ENCODE peak calls at places on chromosomes 5 and 9, in ten cellular contexts. K is heart right ventricle; I is A549; G is effector memory CD4-positive, alpha-beta T cell; C is mucosa of descending colon; T is ovary; H is testis; R is heart left ventricle; L is OCI-LY7; U is aorta. N is an unnamed sample. For H3K4me1, the result is how much of the 10 kb centered on the place peaks cover.

GRCh38 chr9:96555567-96556386 is 63.9 kb downstream of the CDC14B start:
- DNase-seq in G (no peak), I (no peak), T (no peak), H (no peak), R (no peak), U (no peak), K (no peak), C (no peak), L (no peak), N (peak)

GRCh38 chr5:159616967-159617366 is 286.7 kb upstream of the IL12B start:
- DNase-seq in H (no peak), R (no peak), U (no peak), I (no peak), G (no peak), T (no peak), K (no peak), L (no peak), C (no peak), N (peak)

GRCh38 chr5:141420855-141421488 is at the start of gene PCDHGA11:
- DNase-seq in R (no peak), G (no peak), K (no peak), U (no peak), H (peak), I (peak), C (peak), T (no peak), L (peak), N (peak)

GRCh38 chr9:2024888-2025781 is 10.0 kb downstream of the SMARCA2 start:
- DNase-seq in I (no peak), U (no peak), G (no peak), L (no peak), T (no peak), R (no peak), K (no peak), H (peak), C (no peak), N (peak)

GRCh38 chr5:36655171-36655570 is 48.8 kb downstream of the SLC1A3 start:
- DNase-seq in L (no peak), G (no peak), I (no peak), K (no peak), U (no peak), R (peak), T (no peak), H (peak), C (peak), N (no peak)

GRCh38 chr5:107067391-107067790 is 603.3 kb downstream of the EFNA5 start:
- DNase-seq in L (no peak), U (no peak), H (peak), T (no peak), C (no peak), R (peak), I (no peak), K (peak), G (no peak), N (peak)

GRCh38 chr5:67648201-67648671 is 451.6 kb upstream of the CD180 start:
- DNase-seq in H (peak), R (peak), U (peak), T (peak), I (no peak), L (no peak), K (peak), G (no peak), C (peak), N (peak)

GRCh38 chr5:165202144-165202910 is 1696.9 kb downstream of the MAT2B start:
- DNase-seq in U (no peak), K (no peak), H (no peak), C (no peak), T (no peak), L (no peak), G (no peak), R (no peak), I (no peak), N (no peak)

GRCh38 chr5:88743231-88743879 is 139.6 kb downstream of the MEF2C start:
- DNase-seq in U (no peak), H (no peak), I (peak), R (no peak), G (no peak), L (no peak), T (no peak), C (no peak), K (no peak), N (peak)

GRCh38 chr5:169064093-169064492 is 236.8 kb downstream of the SLIT3 start:
- DNase-seq in C (no peak), T (no peak), G (no peak), K (no peak), R (no peak), L (no peak), I (peak), U (no peak), H (peak), N (peak)

GRCh38 chr5:132007399-132008162 is 3.9 kb downstream of the ACSL6 start:
- DNase-seq in U (peak), H (peak), G (peak), L (peak), R (peak), T (peak), I (peak), K (peak), C (peak), N (peak)

GRCh38 chr5:73122875-73123810 is 2.8 kb downstream of the TMEM171 start:
- DNase-seq in I (no peak), L (peak), R (no peak), T (no peak), C (no peak), H (no peak), U (no peak), K (no peak), G (no peak), N (peak)

DNA sequence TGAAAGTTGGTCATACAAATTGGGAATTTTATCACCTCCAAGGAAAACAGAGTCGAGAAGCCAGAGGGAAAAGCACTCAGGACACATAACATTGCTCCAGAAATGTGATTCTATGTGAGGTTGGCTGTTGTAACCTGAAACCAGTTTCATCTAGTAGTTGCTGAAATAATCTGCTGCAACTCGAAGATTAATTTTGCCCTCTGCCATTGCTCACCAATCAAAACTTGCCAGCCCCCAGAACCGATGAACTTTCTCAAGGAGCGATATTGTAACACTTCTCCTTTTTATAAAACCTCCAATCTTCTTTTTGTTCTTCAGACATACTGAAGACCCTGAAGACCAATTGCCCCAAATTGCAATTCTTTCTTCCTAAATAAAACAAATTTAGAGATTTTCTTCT is 31.1 kb downstream of the C5orf58 start:
- DNase-seq in L (no peak), R (no peak), C (no peak), H (no peak), T (no peak), U (no peak), K (no peak), I (no peak), G (no peak), N (no peak)
- H3K4me1 ChIP-seq in L (under half), R (under half), C (under half), H (under half), T (under half), U (under half), K (under half), I (under half), G (half or more), N (under half)

GRCh38 chr9:133056533-133056932 is 5.2 kb upstream of the CEL start:
- DNase-seq in H (no peak), G (no peak), L (no peak), C (no peak), T (no peak), R (no peak), U (peak), I (no peak), K (no peak), N (no peak)

GRCh38 chr9:133054194-133054890 is 7.4 kb upstream of the CEL start:
- DNase-seq in U (peak), I (no peak), H (no peak), T (no peak), G (no peak), K (peak), L (no peak), R (peak), C (no peak), N (no peak)

GRCh38 chr9:133057006-133057405 is 4.8 kb upstream of the CEL start:
- DNase-seq in K (no peak), L (no peak), C (no peak), I (no peak), H (no peak), T (no peak), G (no peak), U (peak), R (no peak), N (no peak)

GRCh38 chr9:133054966-133055365 is 6.8 kb upstream of the CEL start:
- DNase-seq in R (peak), I (no peak), L (no peak), G (no peak), H (no peak), T (peak), C (no peak), U (peak), K (peak), N (peak)

GRCh38 chr9:133055788-133056420 is 5.9 kb upstream of the CEL start:
- DNase-seq in L (no peak), I (no peak), G (no peak), T (no peak), K (no peak), R (no peak), U (peak), H (no peak), C (no peak), N (no peak)
- H3K4me1 ChIP-seq in L (under half), I (under half), G (under half), T (under half), K (under half), R (under half), U (under half), H (under half), C (under half), N (under half)

GRCh38 chr5:149448831-149449714 is 70.0 kb upstream of the IL17B start:
- DNase-seq in C (peak), H (no peak), G (no peak), L (peak), K (no peak), R (no peak), I (peak), U (no peak), T (no peak), N (peak)
- H3K4me1 ChIP-seq in C (under half), H (under half), G (under half), L (under half), K (half or more), R (under half), I (under half), U (under half), T (under half), N (half or more)

DNA sequence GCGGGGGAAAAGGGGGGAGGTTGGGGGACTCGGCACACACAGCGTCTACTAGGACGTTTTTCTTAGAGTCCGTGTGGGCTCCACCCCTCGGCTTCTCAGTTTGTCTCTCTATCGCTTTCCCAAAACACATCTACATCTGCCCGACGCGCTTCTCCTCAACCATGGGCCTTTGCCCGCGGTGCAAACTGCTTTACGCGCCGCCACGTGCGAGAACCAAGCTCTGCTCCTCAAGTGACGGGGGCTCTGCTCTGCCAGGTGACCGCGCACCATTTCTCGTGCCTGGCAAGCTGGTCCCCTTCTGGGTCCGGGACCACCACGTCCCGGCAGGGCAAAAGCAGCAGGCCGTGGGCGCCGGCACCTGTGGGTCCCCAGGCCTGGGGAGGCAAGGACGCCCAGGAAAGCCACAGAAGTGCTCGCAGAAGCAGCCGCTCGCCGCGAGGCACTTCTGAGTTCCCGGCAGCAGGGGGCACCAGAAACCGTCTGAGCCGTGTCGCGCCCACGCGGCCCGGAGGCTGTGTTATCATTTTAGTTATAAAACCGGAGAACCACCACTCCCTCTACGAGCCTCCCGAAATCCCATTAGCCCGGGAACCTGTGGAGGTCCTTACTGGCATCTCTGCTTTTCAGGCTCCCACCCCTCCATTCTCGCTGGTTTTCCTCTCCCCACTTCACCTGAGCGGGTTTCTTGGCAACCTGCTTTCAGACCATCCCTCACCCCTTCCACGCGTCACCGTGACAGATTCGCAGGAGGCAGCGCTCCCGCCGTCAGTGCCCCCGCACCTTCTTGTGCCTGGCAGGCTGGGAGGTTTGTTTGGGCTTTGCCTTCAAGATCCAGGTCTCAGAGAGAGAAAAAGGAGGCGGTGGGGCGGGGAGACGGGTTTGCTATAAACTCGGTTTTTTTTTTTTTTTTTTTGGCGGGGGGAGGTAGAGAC is 2.5 kb downstream of the GDNF start:
- DNase-seq in L (peak), H (peak), K (peak), G (no peak), T (peak), U (peak), R (peak), C (peak), I (peak), N (peak)
- H3K4me1 ChIP-seq in L (under half), H (under half), K (under half), G (under half), T (under half), U (under half), R (under half), C (under half), I (under half), N (under half)

DNA sequence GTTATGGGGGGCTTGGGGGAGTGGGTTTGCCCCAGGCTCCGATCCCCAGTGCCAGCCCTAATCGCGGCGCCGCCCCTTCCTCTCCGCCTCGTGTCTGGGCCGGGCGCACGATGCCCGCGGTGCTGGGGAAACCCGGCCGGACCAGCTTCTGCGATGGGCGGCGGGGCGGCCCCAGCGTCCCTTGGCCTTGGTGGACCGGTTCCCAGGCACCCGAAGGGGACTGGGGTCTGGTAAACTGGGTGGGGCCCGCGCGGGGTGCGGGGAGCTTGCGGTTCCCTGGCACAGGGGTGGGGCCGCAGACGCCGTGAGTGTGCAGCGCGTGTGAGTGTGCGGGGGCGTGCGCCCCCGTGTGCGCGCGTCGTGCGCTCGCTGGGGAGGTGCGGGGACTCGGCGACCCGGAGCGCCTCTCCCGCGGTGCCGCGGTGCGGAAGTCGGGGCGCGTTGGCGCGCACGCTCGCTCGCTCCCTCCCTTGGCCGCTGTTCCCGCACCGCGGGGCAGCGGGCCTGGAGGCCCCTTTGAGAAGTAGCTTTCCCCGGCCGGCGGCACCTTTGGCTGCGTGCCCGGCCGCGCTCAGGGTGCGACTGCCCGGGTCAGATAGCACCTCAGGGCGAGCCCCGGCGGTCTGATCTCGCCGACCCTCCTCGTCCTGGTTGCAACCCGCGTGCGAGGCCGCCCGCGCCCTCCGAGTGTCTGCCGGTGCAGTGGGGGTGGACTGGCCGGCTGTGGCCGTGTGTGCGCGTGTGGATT is 568 bp downstream of the MACIR start:
- DNase-seq in H (peak), L (peak), U (peak), I (peak), T (peak), G (peak), C (peak), K (peak), R (peak), N (peak)
- H3K4me1 ChIP-seq in H (under half), L (under half), U (under half), I (under half), T (under half), G (under half), C (under half), K (under half), R (under half), N (under half)

GRCh38 chr9:34072410-34072809 is 23.7 kb upstream of the UBAP2 start:
- DNase-seq in L (no peak), K (no peak), H (no peak), G (no peak), U (peak), I (no peak), R (no peak), T (no peak), C (no peak), N (no peak)
- H3K4me1 ChIP-seq in L (under half), K (under half), H (under half), G (under half), U (under half), I (under half), R (under half), T (under half), C (under half), N (under half)

GRCh38 chr5:82421119-82421518 is 143.0 kb upstream of the RPS23 start:
- DNase-seq in I (peak), G (no peak), H (no peak), U (no peak), K (no peak), L (no peak), C (no peak), T (no peak), R (no peak), N (peak)
- H3K4me1 ChIP-seq in I (under half), G (under half), H (under half), U (under half), K (under half), L (under half), C (under half), T (under half), R (under half), N (under half)

DNA sequence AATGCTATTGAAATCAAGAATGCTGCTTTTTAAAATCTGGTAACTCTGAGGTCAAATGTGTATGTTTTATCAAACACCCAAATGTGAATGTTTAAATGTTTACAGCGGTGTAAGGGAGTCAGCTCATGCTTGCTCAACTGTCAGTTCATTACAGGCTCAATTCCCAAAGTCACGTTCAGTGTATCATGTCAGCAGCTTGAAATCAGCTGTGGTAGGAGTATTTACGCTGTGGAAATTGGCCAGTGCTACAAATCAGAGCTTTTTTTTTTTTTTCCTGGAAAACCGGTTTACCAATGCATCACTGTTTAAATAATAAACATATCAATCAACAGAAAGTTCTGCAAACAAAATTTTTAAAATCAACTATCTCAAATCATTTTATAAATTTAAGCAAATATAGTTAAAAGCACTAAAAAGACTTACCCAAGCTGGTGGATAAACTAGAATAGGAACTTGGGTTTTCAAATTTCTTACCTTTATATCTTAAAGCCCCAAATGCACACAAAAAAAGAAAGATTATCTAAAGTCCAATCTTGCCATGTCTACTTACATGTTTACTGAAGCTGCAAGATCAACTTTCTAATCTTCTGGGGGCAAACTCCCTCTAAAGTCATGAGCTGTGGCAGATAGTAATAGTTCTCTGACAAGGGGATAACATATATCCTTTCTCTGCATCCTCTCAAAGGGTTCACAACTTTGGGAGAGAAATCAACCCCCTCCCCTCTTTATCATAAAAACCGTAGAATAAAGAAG is 57.6 kb upstream of the GRAMD2B start:
- DNase-seq in I (no peak), K (no peak), C (no peak), G (no peak), L (no peak), R (no peak), T (no peak), U (no peak), H (no peak), N (no peak)
- H3K4me1 ChIP-seq in I (under half), K (under half), C (under half), G (under half), L (under half), R (under half), T (under half), U (under half), H (under half), N (half or more)

N was measured in adipocyte.